ENCODE peak calls at places on chromosomes 6 and 20, in five cellular contexts. Z is A549, R is HepG2, N is IMR-90, O is K562. K is an unnamed sample.

GRCh38 chr20:59836768-59837167 is 96.7 kb downstream of the SYCP2 start:
- DNase-seq in Z (no peak), R (no peak), N (no peak), O (no peak), K (no peak)

GRCh38 chr6:36266913-36267644 is 2.8 kb upstream of the PNPLA1 start:
- DNase-seq in Z (no peak), R (no peak), N (no peak), O (no peak), K (no peak)

GRCh38 chr6:66496659-66497058 is 789.6 kb upstream of the EYS start:
- DNase-seq in Z (no peak), R (peak; percentile 50), N (no peak), O (no peak), K (no peak)

GRCh38 chr6:7238900-7239589 is 74.0 kb downstream of the SSR1 start:
- DNase-seq in Z (peak; percentile 56), R (peak; percentile 94), N (peak; percentile 67), O (peak; percentile 86), K (peak; percentile 90)

GRCh38 chr20:49896204-49896603 is 19.1 kb downstream of the SPATA2 start:
- DNase-seq in Z (no peak), R (no peak), N (no peak), O (no peak), K (no peak)

GRCh38 chr6:139173172-139173571 is 38.3 kb downstream of the HECA start:
- DNase-seq in Z (no peak), R (no peak), N (peak; percentile 5), O (no peak), K (no peak)

GRCh38 chr6:165663736-165664552 is 903 bp upstream of the PDE10A start:
- DNase-seq in Z (no peak), R (no peak), N (no peak), O (no peak), K (no peak)

GRCh38 chr6:106572436-106572835 is 56.9 kb downstream of the RTN4IP1 start:
- DNase-seq in Z (no peak), R (no peak), N (no peak), O (no peak), K (no peak)

GRCh38 chr6:26017567-26017966 is 55.0 kb downstream of the TRIM38 start:
- DNase-seq in Z (no peak), R (no peak), N (peak; percentile 95), O (no peak), K (no peak)

GRCh38 chr20:20327756-20328155 is 40.1 kb upstream of the INSM1 start:
- DNase-seq in Z (no peak), R (no peak), N (peak; percentile 1), O (no peak), K (no peak)

GRCh38 chr6:34556031-34556471 is at the start of gene SPDEF:
- DNase-seq in Z (no peak), R (peak; percentile 22), N (no peak), O (no peak), K (no peak)

GRCh38 chr6:5936611-5937010 is 70.1 kb downstream of the NRN1 start:
- DNase-seq in Z (no peak), R (no peak), N (no peak), O (no peak), K (no peak)

GRCh38 chr20:50308513-50309279 is 118.1 kb downstream of the CEBPB start:
- DNase-seq in Z (peak; percentile 90), R (peak; percentile 96), N (peak; percentile 100), O (peak; percentile 69), K (no peak)

GRCh38 chr6:109082178-109082577 is 12.5 kb downstream of the SESN1 start:
- DNase-seq in Z (no peak), R (no peak), N (peak; percentile 69), O (no peak), K (no peak)

GRCh38 chr20:18055261-18055660 is 2.5 kb downstream of the OVOL2 start:
- DNase-seq in Z (no peak), R (no peak), N (no peak), O (no peak), K (no peak)

GRCh38 chr20:19275630-19276071 is 63.2 kb downstream of the SLC24A3 start:
- DNase-seq in Z (no peak), R (no peak), N (no peak), O (no peak), K (no peak)

GRCh38 chr20:36591281-36591680 is 14.3 kb upstream of the RAB5IF start:
- DNase-seq in Z (no peak), R (no peak), N (no peak), O (no peak), K (no peak)

GRCh38 chr20:59331721-59332329 is 31.4 kb downstream of the EDN3 start:
- DNase-seq in Z (no peak), R (no peak), N (no peak), O (no peak), K (no peak)

GRCh38 chr20:60046011-60046413 is 87.8 kb downstream of the CDH26 start:
- DNase-seq in Z (no peak), R (no peak), N (peak; percentile 72), O (no peak), K (no peak)

GRCh38 chr6:134169881-134170486 is 117.6 kb upstream of the SLC2A12 start:
- DNase-seq in Z (no peak), R (no peak), N (peak; percentile 32), O (no peak), K (no peak)

GRCh38 chr20:37565134-37565811 is 37.6 kb upstream of the BLCAP start:
- DNase-seq in Z (no peak), R (no peak), N (no peak), O (no peak), K (no peak)

GRCh38 chr6:112058243-112058642 is 4.3 kb downstream of the CCN6 start:
- DNase-seq in Z (no peak), R (no peak), N (no peak), O (no peak), K (no peak)

GRCh38 chr6:75409286-75409685 is 84.3 kb downstream of the FILIP1 start:
- DNase-seq in Z (no peak), R (no peak), N (peak; percentile 80), O (no peak), K (no peak)

GRCh38 chr20:13286600-13286999 is 65.5 kb downstream of the ISM1 start:
- DNase-seq in Z (no peak), R (no peak), N (no peak), O (no peak), K (no peak)

GRCh38 chr6:118580585-118581419 is 32.7 kb downstream of the PLN start:
- DNase-seq in Z (peak; percentile 13), R (peak; percentile 75), N (peak; percentile 78), O (peak; percentile 40), K (peak; percentile 15)

GRCh38 chr20:23268792-23269354 is 81.7 kb upstream of the NXT1 start:
- DNase-seq in Z (no peak), R (peak; percentile 69), N (no peak), O (no peak), K (no peak)

GRCh38 chr20:20668639-20669038 is 43.8 kb downstream of the RALGAPA2 start:
- DNase-seq in Z (no peak), R (no peak), N (no peak), O (no peak), K (no peak)

GRCh38 chr20:5171790-5172164 is 45.0 kb downstream of the CDS2 start:
- DNase-seq in Z (no peak), R (no peak), N (no peak), O (peak; percentile 27), K (no peak)

GRCh38 chr20:8523684-8524083 is 391.6 kb downstream of the PLCB1 start:
- DNase-seq in Z (no peak), R (no peak), N (peak; percentile 8), O (no peak), K (no peak)
- TF ChIP-seq MAFK in Z (no peak), R (no peak), N (no peak), O (no peak), K (no peak)

GRCh38 chr6:10847684-10848083 is 9.3 kb upstream of the MAK start:
- DNase-seq in Z (no peak), R (no peak), N (no peak), O (no peak), K (no peak)
- TF ChIP-seq CTCF in Z (peak; percentile 29), R (no peak), N (peak; percentile 28), O (peak; percentile 33), K (no peak)

DNA sequence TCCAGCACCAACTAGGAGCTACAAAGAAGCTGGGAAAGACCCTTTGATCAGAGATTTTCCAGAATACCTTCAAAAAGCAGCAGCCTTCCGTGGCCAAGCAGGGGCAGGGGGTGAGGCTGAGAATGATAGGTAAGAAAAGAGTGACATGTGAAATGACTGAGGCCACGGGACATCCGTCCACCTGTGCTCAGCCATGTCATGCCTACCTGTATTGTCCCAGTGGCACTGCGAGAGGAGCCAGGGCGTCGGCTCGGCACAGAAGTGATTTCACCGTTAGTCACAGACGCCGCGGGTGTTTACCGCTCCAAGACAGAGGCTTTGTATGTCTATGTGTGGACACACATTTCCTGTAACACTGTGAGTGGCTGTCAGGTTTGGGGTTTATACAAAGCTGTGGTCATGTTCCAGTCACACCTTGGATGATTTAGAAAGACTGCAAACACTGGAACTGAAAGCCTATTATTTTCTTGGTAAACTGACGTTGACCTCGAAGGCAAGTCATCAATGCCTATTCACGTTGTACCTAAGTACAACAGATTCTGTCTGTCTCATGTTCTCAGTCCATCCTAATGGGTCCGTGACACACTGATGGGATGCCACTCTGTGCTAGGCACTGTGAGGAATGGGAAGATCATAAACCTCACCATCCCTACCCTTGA is 32.1 kb upstream of the JAG1 start:
- DNase-seq in Z (peak; percentile 94), R (peak; percentile 93), N (no peak), O (no peak), K (no peak)
- TF ChIP-seq MAFK in Z (no peak), R (no peak), N (no peak), O (no peak), K (no peak)

GRCh38 chr20:56631990-56632327 is 2.9 kb downstream of the TFAP2C start:
- DNase-seq in Z (no peak), R (no peak), N (no peak), O (no peak), K (no peak)

GRCh38 chr20:56631318-56631989 is 2.3 kb downstream of the TFAP2C start:
- DNase-seq in Z (no peak), R (no peak), N (no peak), O (no peak), K (no peak)

GRCh38 chr20:56630086-56630493 is 984 bp downstream of the TFAP2C start:
- DNase-seq in Z (peak; percentile 88), R (no peak), N (no peak), O (peak; percentile 39), K (peak; percentile 91)

GRCh38 chr20:56629464-56630085 is 469 bp downstream of the TFAP2C start:
- DNase-seq in Z (peak; percentile 36), R (no peak), N (no peak), O (no peak), K (no peak)

DNA sequence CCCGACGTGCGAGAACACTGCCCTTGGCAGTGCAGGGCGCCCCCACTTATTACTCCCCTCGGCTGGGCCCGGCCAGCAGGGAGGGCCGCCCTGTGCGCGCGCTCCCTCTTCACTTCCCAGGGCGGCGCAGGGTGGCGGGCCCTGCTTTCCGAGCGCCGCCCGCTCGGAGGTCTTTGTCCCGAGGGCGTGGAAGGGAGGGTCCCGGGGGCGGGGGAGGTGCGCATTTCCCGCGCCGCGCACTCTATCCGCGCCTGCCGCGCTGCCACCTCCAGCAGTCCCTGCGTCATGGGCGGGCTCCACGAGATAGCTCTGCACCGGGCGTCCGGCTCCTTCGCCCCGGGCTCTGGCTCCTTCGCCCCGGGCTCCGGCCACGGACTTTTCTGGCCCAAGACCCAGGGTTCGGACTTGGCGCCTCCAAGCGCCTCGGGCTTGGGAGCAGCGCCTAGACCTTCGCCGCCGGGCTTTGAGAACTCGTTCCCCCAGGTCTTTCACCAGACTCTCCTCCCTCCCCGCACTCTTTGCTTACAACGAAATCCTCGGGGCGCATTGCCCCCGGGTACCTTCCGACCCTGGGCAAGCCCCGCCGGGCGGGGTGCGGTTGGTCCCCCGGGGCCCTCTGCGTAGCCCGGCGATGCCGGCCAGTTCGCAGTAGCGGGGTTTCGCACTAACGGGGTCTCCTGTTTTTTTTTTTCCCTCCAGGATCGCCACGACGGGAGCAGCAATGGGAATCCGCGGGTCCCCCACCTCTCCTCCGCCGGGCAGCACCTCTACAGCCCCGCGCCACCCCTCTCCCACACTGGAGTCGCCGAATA is 1.6 kb downstream of the TFAP2C start:
- DNase-seq in Z (no peak), R (no peak), N (no peak), O (no peak), K (no peak)
- TF ChIP-seq CTCF in Z (peak; percentile 24), R (no peak), N (no peak), O (no peak), K (no peak)